ENCODE peak calls at places on chromosomes 13 and 19, in ten cellular contexts. J is Peyer's patch, K is uterus, Y is aorta, W is GM23338, M is endodermal cell, U is OCI-LY7, P is transverse colon, A is neural progenitor cell, V is cardiac muscle cell. B is an unnamed sample.
A peak's percentile ranks its signal among the peaks of the same experiment; 100 is the strongest.

GRCh38 chr13:24617394-24618218 is 62.6 kb upstream of the ATP12A start:
- DNase-seq in J (no peak), K (no peak), Y (peak; percentile 56), W (no peak), M (no peak), U (no peak), P (no peak), A (no peak), V (no peak), B (no peak)

GRCh38 chr13:101649490-101650126 is 197.1 kb downstream of the ITGBL1 start:
- DNase-seq in J (no peak), K (no peak), Y (no peak), W (no peak), M (no peak), U (no peak), P (no peak), A (no peak), V (no peak), B (no peak)

GRCh38 chr13:45781553-45782326 is 69.8 kb downstream of the SIAH3 start:
- DNase-seq in J (peak; percentile 64), K (peak; percentile 29), Y (peak; percentile 80), W (no peak), M (no peak), U (no peak), P (peak; percentile 50), A (no peak), V (no peak), B (no peak)

GRCh38 chr13:41494202-41494601 is 36.9 kb downstream of the RGCC start:
- DNase-seq in J (no peak), K (no peak), Y (peak; percentile 80), W (no peak), M (no peak), U (no peak), P (no peak), A (no peak), V (no peak), B (no peak)

GRCh38 chr19:46015080-46015960 is 7.5 kb downstream of the PGLYRP1 start:
- DNase-seq in J (peak; percentile 87), K (peak; percentile 46), Y (peak; percentile 88), W (peak; percentile 96), M (peak; percentile 97), U (peak; percentile 38), P (peak; percentile 83), A (peak; percentile 96), V (peak; percentile 77), B (no peak)

GRCh38 chr13:26721251-26721939 is 39.2 kb downstream of the GPR12 start:
- DNase-seq in J (no peak), K (no peak), Y (no peak), W (no peak), M (no peak), U (no peak), P (peak; percentile 28), A (no peak), V (no peak), B (no peak)

GRCh38 chr13:32911506-32911905 is 104.7 kb upstream of the KL start:
- DNase-seq in J (no peak), K (no peak), Y (no peak), W (peak; percentile 64), M (peak; percentile 72), U (peak; percentile 30), P (no peak), A (peak; percentile 54), V (peak; percentile 14), B (no peak)

GRCh38 chr13:39159393-39159792 is 121.1 kb downstream of the NHLRC3 start:
- DNase-seq in J (no peak), K (no peak), Y (no peak), W (no peak), M (no peak), U (no peak), P (no peak), A (no peak), V (no peak), B (no peak)

GRCh38 chr13:110528371-110528770 is 33.2 kb downstream of the RAB20 start:
- DNase-seq in J (no peak), K (no peak), Y (no peak), W (no peak), M (no peak), U (no peak), P (no peak), A (no peak), V (no peak), B (no peak)
- H3K4me1 ChIP-seq in J (peaks cover 7% of the 10 kb centered on the region), K (no peaks in the 10 kb centered on the region), Y (peaks cover 2% of the 10 kb centered on the region), W (peaks cover 30% of the 10 kb centered on the region), M (no peaks in the 10 kb centered on the region), U (no peaks in the 10 kb centered on the region), P (peaks cover 53% of the 10 kb centered on the region), A (no peaks in the 10 kb centered on the region), V (peaks cover 49% of the 10 kb centered on the region), B (peaks cover 23% of the 10 kb centered on the region)

GRCh38 chr19:8446055-8446709 is 1.4 kb downstream of the HNRNPM start:
- DNase-seq in J (no peak), K (no peak), Y (no peak), W (no peak), M (no peak), U (no peak), P (no peak), A (no peak), V (no peak), B (no peak)

GRCh38 chr19:8452446-8453123 is 7.8 kb downstream of the HNRNPM start:
- DNase-seq in J (no peak), K (no peak), Y (no peak), W (no peak), M (peak; percentile 77), U (no peak), P (no peak), A (no peak), V (no peak), B (no peak)

GRCh38 chr19:8451377-8451776 is 6.6 kb downstream of the HNRNPM start:
- DNase-seq in J (no peak), K (no peak), Y (no peak), W (no peak), M (peak; percentile 60), U (no peak), P (no peak), A (no peak), V (no peak), B (no peak)

GRCh38 chr19:8451885-8452284 is 7.1 kb downstream of the HNRNPM start:
- DNase-seq in J (no peak), K (no peak), Y (no peak), W (no peak), M (peak; percentile 61), U (no peak), P (no peak), A (peak; percentile 40), V (no peak), B (no peak)

GRCh38 chr19:8449830-8450229 is 5.1 kb downstream of the HNRNPM start:
- DNase-seq in J (no peak), K (no peak), Y (no peak), W (peak; percentile 59), M (peak; percentile 63), U (no peak), P (no peak), A (peak; percentile 13), V (no peak), B (no peak)
- H3K4me3 ChIP-seq in J (no peak overlapping the region), K (no peak overlapping the region), Y (no peak overlapping the region), W (peak overlapping the region; percentile 43), M (peak overlapping the region; percentile 13), U (no peak overlapping the region), P (no peak overlapping the region), A (no peak overlapping the region), V (no peak overlapping the region), B (no peak overlapping the region)

GRCh38 chr19:2044709-2045500 is 6.1 kb downstream of the MKNK2 start:
- DNase-seq in J (no peak), K (peak; percentile 16), Y (no peak), W (no peak), M (peak; percentile 45), U (no peak), P (no peak), A (no peak), V (no peak), B (no peak)

GRCh38 chr19:2047076-2047448 is 4.0 kb downstream of the MKNK2 start:
- DNase-seq in J (no peak), K (no peak), Y (no peak), W (no peak), M (no peak), U (no peak), P (no peak), A (no peak), V (no peak), B (no peak)

GRCh38 chr19:2043864-2044708 is 7.0 kb downstream of the MKNK2 start:
- DNase-seq in J (peak; percentile 54), K (peak; percentile 21), Y (no peak), W (no peak), M (peak; percentile 67), U (peak; percentile 46), P (no peak), A (peak; percentile 16), V (no peak), B (no peak)

GRCh38 chr19:2046046-2046907 is 4.8 kb downstream of the MKNK2 start:
- DNase-seq in J (no peak), K (no peak), Y (peak; percentile 77), W (no peak), M (no peak), U (no peak), P (no peak), A (peak; percentile 3), V (no peak), B (no peak)

GRCh38 chr19:2045501-2046045 is 5.5 kb downstream of the MKNK2 start:
- DNase-seq in J (peak; percentile 48), K (no peak), Y (peak; percentile 72), W (no peak), M (no peak), U (no peak), P (no peak), A (no peak), V (no peak), B (no peak)
- H3K4me1 ChIP-seq in J (peaks cover 11% of the 10 kb centered on the region), K (peaks cover 6% of the 10 kb centered on the region), Y (no peaks in the 10 kb centered on the region), W (peaks cover 15% of the 10 kb centered on the region), M (peaks cover 14% of the 10 kb centered on the region), U (peaks cover 58% of the 10 kb centered on the region), P (peaks cover 79% of the 10 kb centered on the region), A (peaks cover 18% of the 10 kb centered on the region), V (peaks cover 28% of the 10 kb centered on the region), B (peaks cover 52% of the 10 kb centered on the region)

GRCh38 chr19:34474233-34474989 is 7.1 kb upstream of the WTIP start:
- DNase-seq in J (no peak), K (no peak), Y (no peak), W (no peak), M (no peak), U (no peak), P (no peak), A (no peak), V (no peak), B (no peak)

GRCh38 chr19:34471906-34472305 is 9.7 kb upstream of the WTIP start:
- DNase-seq in J (no peak), K (no peak), Y (no peak), W (no peak), M (no peak), U (no peak), P (no peak), A (no peak), V (no peak), B (no peak)

GRCh38 chr19:34475975-34476594 is 5.5 kb upstream of the WTIP start:
- DNase-seq in J (no peak), K (no peak), Y (no peak), W (peak; percentile 39), M (no peak), U (no peak), P (no peak), A (no peak), V (no peak), B (no peak)

GRCh38 chr19:34479396-34479795 is 2.2 kb upstream of the WTIP start:
- DNase-seq in J (no peak), K (no peak), Y (no peak), W (no peak), M (no peak), U (no peak), P (no peak), A (no peak), V (no peak), B (no peak)

DNA sequence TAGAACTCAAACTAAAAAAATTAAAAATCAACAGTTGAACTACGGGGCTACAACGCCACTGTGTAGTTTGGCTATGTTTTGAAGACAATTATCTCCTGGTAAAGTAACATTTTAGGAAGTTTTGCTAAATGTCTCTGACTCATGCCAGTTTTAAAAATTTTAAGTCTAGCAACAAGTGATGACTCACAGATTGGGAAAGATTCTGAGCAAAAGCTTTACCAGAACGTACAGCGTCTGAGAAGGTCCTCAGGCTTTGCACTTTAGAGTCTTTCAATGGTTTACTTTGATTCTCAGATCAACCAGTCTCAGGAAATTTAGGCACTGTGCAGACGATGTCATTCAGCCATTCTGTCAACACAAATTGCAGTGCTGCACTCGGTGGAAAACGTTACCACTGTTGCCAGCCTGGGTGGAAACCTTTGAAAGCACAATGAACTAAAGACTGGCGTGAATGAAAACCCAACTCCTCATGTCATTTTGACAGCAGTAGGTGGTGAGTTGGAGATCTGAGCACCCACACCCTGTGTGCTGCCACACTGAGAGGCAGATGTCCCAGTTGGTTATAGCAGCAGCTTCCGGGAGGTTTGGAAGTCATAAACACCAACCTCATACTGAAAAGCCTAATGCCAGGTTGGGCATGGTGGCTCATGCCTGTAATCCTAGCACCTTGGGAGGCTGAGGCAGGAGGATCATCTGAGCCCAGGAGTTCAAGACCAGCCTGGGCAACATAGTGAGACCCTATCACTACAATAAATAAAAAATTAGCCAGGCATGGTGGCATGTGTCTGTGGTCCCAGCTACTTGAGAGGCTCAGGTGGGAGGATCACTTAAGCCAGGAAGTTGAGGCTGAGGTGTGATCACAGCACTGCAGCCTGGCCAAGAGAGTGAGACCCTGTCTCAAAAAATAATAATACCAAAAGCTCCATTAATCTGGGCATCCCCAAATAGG is 6.3 kb upstream of the WTIP start:
- DNase-seq in J (no peak), K (no peak), Y (no peak), W (no peak), M (no peak), U (no peak), P (no peak), A (no peak), V (no peak), B (no peak)
- H3K4me3 ChIP-seq in J (no peak overlapping the region), K (no peak overlapping the region), Y (no peak overlapping the region), W (no peak overlapping the region), M (no peak overlapping the region), U (no peak overlapping the region), P (no peak overlapping the region), A (no peak overlapping the region), V (no peak overlapping the region), B (no peak overlapping the region)